ENCODE peak calls at places on chromosomes 1 and 21, in seven cellular contexts. One of them, this sample, is unnamed.

GRCh38 chr1:219298581-219299148 is 125.0 kb downstream of the LYPLAL1 start:
- DNase-seq in small intestine: no peak
- DNase-seq in HCT116: no peak
- DNase-seq in CD4-positive, alpha-beta memory T cell: no peak
- DNase-seq in ovary: no peak
- DNase-seq in adipocyte: peak; percentile 26
- DNase-seq in heart right ventricle: no peak
- DNase-seq in this sample: no peak

GRCh38 chr1:155175927-155176371 is 2.3 kb downstream of the TRIM46 start:
- DNase-seq in HCT116: no peak
- DNase-seq in heart right ventricle: no peak
- DNase-seq in small intestine: no peak
- DNase-seq in CD4-positive, alpha-beta memory T cell: no peak
- DNase-seq in ovary: no peak
- DNase-seq in adipocyte: no peak
- DNase-seq in this sample: no peak

GRCh38 chr1:213564215-213564659 is 423.5 kb upstream of the PROX1 start:
- DNase-seq in small intestine: peak; percentile 88
- DNase-seq in HCT116: peak; percentile 12
- DNase-seq in adipocyte: no peak
- DNase-seq in ovary: no peak
- DNase-seq in CD4-positive, alpha-beta memory T cell: no peak
- DNase-seq in heart right ventricle: no peak
- DNase-seq in this sample: no peak

GRCh38 chr21:30194701-30195299 is 21.1 kb downstream of the CLDN8 start:
- DNase-seq in ovary: no peak
- DNase-seq in heart right ventricle: no peak
- DNase-seq in small intestine: peak; percentile 29
- DNase-seq in adipocyte: peak; percentile 21
- DNase-seq in HCT116: no peak
- DNase-seq in CD4-positive, alpha-beta memory T cell: no peak
- DNase-seq in this sample: no peak

GRCh38 chr1:226520640-226521355 is 27.8 kb upstream of the STUM start:
- DNase-seq in adipocyte: no peak
- DNase-seq in CD4-positive, alpha-beta memory T cell: no peak
- DNase-seq in small intestine: no peak
- DNase-seq in ovary: no peak
- DNase-seq in HCT116: no peak
- DNase-seq in heart right ventricle: no peak
- DNase-seq in this sample: no peak

GRCh38 chr1:26693557-26694184 is 2.1 kb upstream of the ARID1A start:
- DNase-seq in heart right ventricle: no peak
- DNase-seq in ovary: no peak
- DNase-seq in adipocyte: no peak
- DNase-seq in small intestine: no peak
- DNase-seq in HCT116: no peak
- DNase-seq in CD4-positive, alpha-beta memory T cell: no peak
- DNase-seq in this sample: no peak

GRCh38 chr1:44220001-44220751 is 6.9 kb downstream of the DMAP1 start:
- DNase-seq in small intestine: no peak
- DNase-seq in HCT116: no peak
- DNase-seq in adipocyte: no peak
- DNase-seq in CD4-positive, alpha-beta memory T cell: no peak
- DNase-seq in heart right ventricle: no peak
- DNase-seq in ovary: no peak
- DNase-seq in this sample: no peak

GRCh38 chr1:71587961-71588360 is 507.1 kb upstream of the ZRANB2 start:
- DNase-seq in ovary: no peak
- DNase-seq in small intestine: no peak
- DNase-seq in CD4-positive, alpha-beta memory T cell: no peak
- DNase-seq in adipocyte: peak; percentile 83
- DNase-seq in heart right ventricle: no peak
- DNase-seq in HCT116: no peak
- DNase-seq in this sample: no peak

GRCh38 chr1:222892137-222892763 is 77.4 kb downstream of the DISP1 start:
- DNase-seq in CD4-positive, alpha-beta memory T cell: no peak
- DNase-seq in HCT116: no peak
- DNase-seq in adipocyte: no peak
- DNase-seq in ovary: no peak
- DNase-seq in small intestine: peak; percentile 38
- DNase-seq in heart right ventricle: no peak
- DNase-seq in this sample: no peak

GRCh38 chr1:233064988-233065387 is 114.6 kb downstream of the NTPCR start:
- DNase-seq in adipocyte: no peak
- DNase-seq in ovary: no peak
- DNase-seq in heart right ventricle: no peak
- DNase-seq in CD4-positive, alpha-beta memory T cell: no peak
- DNase-seq in HCT116: no peak
- DNase-seq in small intestine: no peak
- DNase-seq in this sample: no peak

GRCh38 chr1:178575611-178576331 is 62.9 kb downstream of the TEX35 start:
- DNase-seq in adipocyte: no peak
- DNase-seq in ovary: no peak
- DNase-seq in CD4-positive, alpha-beta memory T cell: no peak
- DNase-seq in heart right ventricle: no peak
- DNase-seq in small intestine: peak; percentile 30
- DNase-seq in HCT116: no peak
- DNase-seq in this sample: no peak

GRCh38 chr21:29762570-29763082 is 177.2 kb downstream of the GRIK1 start:
- DNase-seq in HCT116: no peak
- DNase-seq in ovary: no peak
- DNase-seq in small intestine: no peak
- DNase-seq in heart right ventricle: no peak
- DNase-seq in adipocyte: no peak
- DNase-seq in CD4-positive, alpha-beta memory T cell: no peak
- DNase-seq in this sample: no peak

GRCh38 chr1:221032616-221033342 is 153.5 kb downstream of the HLX start:
- DNase-seq in CD4-positive, alpha-beta memory T cell: no peak
- DNase-seq in adipocyte: no peak
- DNase-seq in HCT116: no peak
- DNase-seq in small intestine: no peak
- DNase-seq in heart right ventricle: no peak
- DNase-seq in ovary: no peak
- DNase-seq in this sample: no peak

DNA sequence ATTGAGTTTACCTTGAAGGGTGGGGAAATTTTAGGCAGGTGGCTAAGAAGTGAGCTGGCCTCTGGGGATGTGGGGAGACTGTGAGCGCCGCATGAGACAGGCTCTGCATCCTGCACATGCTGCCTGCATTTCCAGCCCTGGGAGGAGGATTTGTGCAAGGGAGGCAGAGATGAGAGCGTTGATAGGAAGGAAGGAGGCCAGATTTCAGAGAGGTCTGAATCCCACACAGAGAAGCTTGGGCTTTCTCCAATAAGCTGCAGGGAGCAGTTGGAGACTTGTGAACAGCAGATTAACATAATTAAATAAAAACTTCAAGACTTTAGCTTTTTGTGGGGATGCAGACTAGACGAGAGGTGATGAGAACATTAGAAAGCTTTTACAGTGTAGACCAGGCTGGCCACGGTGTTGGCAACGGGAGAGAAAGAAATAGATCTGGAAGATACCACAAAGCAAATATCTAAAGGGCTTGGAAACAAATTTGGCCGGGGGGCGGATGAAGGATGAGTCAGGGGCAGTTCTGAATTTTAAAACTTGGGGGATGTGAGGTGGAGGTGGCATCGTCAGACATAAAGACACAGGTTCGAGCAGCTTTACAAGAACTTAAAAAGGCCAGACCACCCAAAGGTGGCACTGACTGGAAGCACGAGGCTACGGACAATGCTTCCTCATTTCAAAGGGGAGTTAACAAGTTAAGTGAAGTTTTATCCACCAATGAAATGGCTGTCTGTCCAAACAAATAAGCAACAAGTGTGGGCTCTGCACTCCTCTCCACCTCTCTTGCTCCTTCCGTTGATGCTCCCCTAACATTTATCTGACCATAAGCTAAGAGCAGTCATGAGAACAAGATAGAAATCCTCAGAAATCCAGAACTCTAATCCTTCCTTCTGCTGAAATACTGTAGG is 57.0 kb downstream of the HIVEP3 start:
- DNase-seq in HCT116: no peak
- DNase-seq in small intestine: no peak
- DNase-seq in heart right ventricle: no peak
- DNase-seq in adipocyte: no peak
- DNase-seq in CD4-positive, alpha-beta memory T cell: no peak
- DNase-seq in ovary: no peak
- DNase-seq in this sample: no peak
- H3K4me3 ChIP-seq in HCT116: peak overlapping the region; percentile 19
- H3K4me3 ChIP-seq in small intestine: no peak overlapping the region
- H3K4me3 ChIP-seq in heart right ventricle: no peak overlapping the region
- H3K4me3 ChIP-seq in adipocyte: no peak overlapping the region
- H3K4me3 ChIP-seq in CD4-positive, alpha-beta memory T cell: no peak overlapping the region
- H3K4me3 ChIP-seq in ovary: no peak overlapping the region
- H3K4me3 ChIP-seq in this sample: no peak overlapping the region

GRCh38 chr1:37612186-37612585 is 16.4 kb upstream of the GNL2 start:
- DNase-seq in ovary: no peak
- DNase-seq in small intestine: no peak
- DNase-seq in adipocyte: no peak
- DNase-seq in HCT116: no peak
- DNase-seq in heart right ventricle: no peak
- DNase-seq in CD4-positive, alpha-beta memory T cell: no peak
- DNase-seq in this sample: no peak
- H3K27me3 ChIP-seq in ovary: no peaks in the 10 kb centered on the region
- H3K27me3 ChIP-seq in small intestine: no peaks in the 10 kb centered on the region
- H3K27me3 ChIP-seq in adipocyte: peaks cover 75% of the 10 kb centered on the region
- H3K27me3 ChIP-seq in HCT116: peaks cover 57% of the 10 kb centered on the region
- H3K27me3 ChIP-seq in heart right ventricle: peaks cover 61% of the 10 kb centered on the region
- H3K27me3 ChIP-seq in CD4-positive, alpha-beta memory T cell: peaks cover 6% of the 10 kb centered on the region
- H3K27me3 ChIP-seq in this sample: peaks cover 8% of the 10 kb centered on the region

GRCh38 chr1:181139631-181140051 is 51.1 kb downstream of the IER5 start:
- DNase-seq in small intestine: no peak
- DNase-seq in CD4-positive, alpha-beta memory T cell: no peak
- DNase-seq in adipocyte: peak; percentile 46
- DNase-seq in heart right ventricle: no peak
- DNase-seq in ovary: no peak
- DNase-seq in HCT116: no peak
- DNase-seq in this sample: no peak
- H3K4me3 ChIP-seq in small intestine: no peak overlapping the region
- H3K4me3 ChIP-seq in CD4-positive, alpha-beta memory T cell: no peak overlapping the region
- H3K4me3 ChIP-seq in adipocyte: no peak overlapping the region
- H3K4me3 ChIP-seq in heart right ventricle: no peak overlapping the region
- H3K4me3 ChIP-seq in ovary: no peak overlapping the region
- H3K4me3 ChIP-seq in HCT116: no peak overlapping the region
- H3K4me3 ChIP-seq in this sample: no peak overlapping the region

DNA sequence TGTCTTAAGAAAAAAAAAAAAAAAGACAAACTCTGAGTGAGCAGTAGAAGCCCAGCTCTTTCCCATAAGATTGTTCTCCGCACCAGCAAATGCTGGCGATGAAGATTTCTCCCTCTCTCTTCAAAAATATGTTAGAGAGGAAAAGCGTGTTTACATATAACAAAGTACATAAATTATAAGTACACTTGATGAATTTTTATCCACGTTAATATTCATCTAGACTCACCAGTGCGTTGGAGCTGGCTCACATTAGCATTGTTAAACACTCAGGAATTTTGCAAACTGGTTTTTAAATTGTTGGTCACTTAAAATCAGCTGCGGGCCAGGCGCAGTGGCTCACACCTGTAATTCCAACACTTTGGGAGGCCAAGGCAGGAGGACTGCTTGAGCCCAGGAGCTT is 56.0 kb downstream of the RUNX3 start:
- DNase-seq in HCT116: no peak
- DNase-seq in CD4-positive, alpha-beta memory T cell: no peak
- DNase-seq in heart right ventricle: no peak
- DNase-seq in small intestine: no peak
- DNase-seq in ovary: no peak
- DNase-seq in adipocyte: no peak
- DNase-seq in this sample: no peak
- H3K27me3 ChIP-seq in HCT116: no peaks in the 10 kb centered on the region
- H3K27me3 ChIP-seq in CD4-positive, alpha-beta memory T cell: no peaks in the 10 kb centered on the region
- H3K27me3 ChIP-seq in heart right ventricle: peaks cover 38% of the 10 kb centered on the region
- H3K27me3 ChIP-seq in small intestine: no peaks in the 10 kb centered on the region
- H3K27me3 ChIP-seq in ovary: no peaks in the 10 kb centered on the region
- H3K27me3 ChIP-seq in adipocyte: peaks cover 2% of the 10 kb centered on the region
- H3K27me3 ChIP-seq in this sample: no peaks in the 10 kb centered on the region

GRCh38 chr1:66336641-66336991 is 197.3 kb upstream of the SGIP1 start:
- DNase-seq in adipocyte: no peak
- DNase-seq in HCT116: no peak
- DNase-seq in small intestine: no peak
- DNase-seq in ovary: no peak
- DNase-seq in heart right ventricle: no peak
- DNase-seq in CD4-positive, alpha-beta memory T cell: no peak
- DNase-seq in this sample: no peak
- H3K4me3 ChIP-seq in adipocyte: no peak overlapping the region
- H3K4me3 ChIP-seq in HCT116: no peak overlapping the region
- H3K4me3 ChIP-seq in small intestine: no peak overlapping the region
- H3K4me3 ChIP-seq in ovary: no peak overlapping the region
- H3K4me3 ChIP-seq in heart right ventricle: no peak overlapping the region
- H3K4me3 ChIP-seq in CD4-positive, alpha-beta memory T cell: peak overlapping the region; percentile 79
- H3K4me3 ChIP-seq in this sample: peak overlapping the region; percentile 89

GRCh38 chr1:204813522-204813921 is 57.1 kb upstream of the NFASC start:
- DNase-seq in HCT116: no peak
- DNase-seq in adipocyte: no peak
- DNase-seq in ovary: no peak
- DNase-seq in small intestine: no peak
- DNase-seq in CD4-positive, alpha-beta memory T cell: no peak
- DNase-seq in heart right ventricle: no peak
- DNase-seq in this sample: no peak

GRCh38 chr1:204819495-204819894 is 51.2 kb upstream of the NFASC start:
- DNase-seq in ovary: no peak
- DNase-seq in small intestine: no peak
- DNase-seq in CD4-positive, alpha-beta memory T cell: no peak
- DNase-seq in adipocyte: no peak
- DNase-seq in heart right ventricle: no peak
- DNase-seq in HCT116: no peak
- DNase-seq in this sample: no peak

GRCh38 chr1:204814146-204814884 is 56.3 kb upstream of the NFASC start:
- DNase-seq in ovary: no peak
- DNase-seq in heart right ventricle: peak; percentile 43
- DNase-seq in adipocyte: no peak
- DNase-seq in CD4-positive, alpha-beta memory T cell: no peak
- DNase-seq in small intestine: no peak
- DNase-seq in HCT116: no peak
- DNase-seq in this sample: no peak

GRCh38 chr1:204818998-204819397 is 51.7 kb upstream of the NFASC start:
- DNase-seq in HCT116: no peak
- DNase-seq in adipocyte: no peak
- DNase-seq in ovary: no peak
- DNase-seq in CD4-positive, alpha-beta memory T cell: no peak
- DNase-seq in heart right ventricle: no peak
- DNase-seq in small intestine: no peak
- DNase-seq in this sample: no peak

GRCh38 chr1:204817341-204817740 is 53.3 kb upstream of the NFASC start:
- DNase-seq in HCT116: no peak
- DNase-seq in small intestine: no peak
- DNase-seq in heart right ventricle: no peak
- DNase-seq in ovary: no peak
- DNase-seq in CD4-positive, alpha-beta memory T cell: no peak
- DNase-seq in adipocyte: no peak
- DNase-seq in this sample: no peak
- H3K27me3 ChIP-seq in HCT116: peaks cover 49% of the 10 kb centered on the region
- H3K27me3 ChIP-seq in small intestine: no peaks in the 10 kb centered on the region
- H3K27me3 ChIP-seq in heart right ventricle: no peaks in the 10 kb centered on the region
- H3K27me3 ChIP-seq in ovary: no peaks in the 10 kb centered on the region
- H3K27me3 ChIP-seq in CD4-positive, alpha-beta memory T cell: no peaks in the 10 kb centered on the region
- H3K27me3 ChIP-seq in adipocyte: peaks cover 35% of the 10 kb centered on the region
- H3K27me3 ChIP-seq in this sample: peaks cover 5% of the 10 kb centered on the region

DNA sequence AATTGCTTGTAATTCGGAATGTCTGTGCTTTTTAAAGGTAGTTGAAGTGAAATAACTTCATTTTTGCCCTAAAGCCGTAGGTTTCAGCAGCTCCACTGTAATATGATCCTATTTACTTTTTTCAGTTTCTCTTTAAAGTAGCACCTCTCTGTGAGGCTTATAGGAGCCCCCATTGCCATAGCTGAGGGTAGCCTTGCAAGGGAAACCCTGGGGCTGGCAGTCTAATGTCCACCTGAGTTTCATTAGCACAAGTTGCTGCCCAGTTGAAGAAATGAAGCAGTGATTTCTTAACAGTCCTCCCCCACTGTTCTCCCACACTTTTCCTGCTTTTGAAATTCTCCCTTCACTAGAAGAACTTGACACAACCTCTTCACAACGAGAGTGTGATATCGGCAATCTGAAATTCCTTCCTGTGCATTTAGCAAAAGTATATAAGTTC is 1.5 kb downstream of the HMCN1 start:
- DNase-seq in heart right ventricle: no peak
- DNase-seq in small intestine: no peak
- DNase-seq in adipocyte: peak; percentile 52
- DNase-seq in ovary: no peak
- DNase-seq in HCT116: no peak
- DNase-seq in CD4-positive, alpha-beta memory T cell: no peak
- DNase-seq in this sample: no peak
- H3K4me3 ChIP-seq in heart right ventricle: peak overlapping the region; percentile 4
- H3K4me3 ChIP-seq in small intestine: no peak overlapping the region
- H3K4me3 ChIP-seq in adipocyte: peak overlapping the region; percentile 83
- H3K4me3 ChIP-seq in ovary: peak overlapping the region; percentile 14
- H3K4me3 ChIP-seq in HCT116: no peak overlapping the region
- H3K4me3 ChIP-seq in CD4-positive, alpha-beta memory T cell: no peak overlapping the region
- H3K4me3 ChIP-seq in this sample: peak overlapping the region; percentile 3

This sample was measured in GM06990.